ENCODE peak calls at places on chromosome 22, in ten cellular contexts. Q, M, V, A, O, W, Z, E, S and D are unnamed samples.

GRCh38 chr22:33520904-33521780 is 399.1 kb downstream of the LARGE1 start:
- DNase-seq in Q (no peak), Z (no peak), S (no peak), O (no peak), A (no peak), M (no peak), E (no peak), W (no peak), V (no peak), D (no peak)

GRCh38 chr22:44645531-44645930 is 56.5 kb upstream of the PRR5 start:
- DNase-seq in M (no peak), Z (no peak), W (no peak), V (no peak), S (no peak), O (no peak), E (no peak), A (no peak), Q (no peak), D (no peak)

GRCh38 chr22:42617155-42617983 is 2.7 kb upstream of the POLDIP3 start:
- DNase-seq in E (no peak), S (no peak), A (no peak), O (no peak), M (no peak), V (no peak), W (no peak), Q (no peak), Z (no peak), D (no peak)

GRCh38 chr22:39233736-39234120 is 11.1 kb downstream of the PDGFB start:
- DNase-seq in V (no peak), E (no peak), A (no peak), M (no peak), Q (peak), S (no peak), O (no peak), W (no peak), Z (no peak), D (no peak)

GRCh38 chr22:45577746-45578523 is 75.3 kb downstream of the FBLN1 start:
- DNase-seq in S (peak), Z (peak), M (peak), O (peak), V (peak), W (peak), A (peak), Q (peak), E (peak), D (peak)

GRCh38 chr22:39405346-39406085 is 5.9 kb downstream of the TAB1 start:
- DNase-seq in Z (peak), Q (no peak), S (peak), A (no peak), O (no peak), W (peak), V (no peak), E (no peak), M (no peak), D (no peak)

GRCh38 chr22:21022955-21023614 is 8.1 kb downstream of the P2RX6 start:
- DNase-seq in Z (no peak), M (no peak), A (no peak), V (no peak), W (no peak), S (no peak), Q (no peak), O (no peak), E (no peak), D (no peak)

GRCh38 chr22:28172948-28173360 is 253.9 kb upstream of the PITPNB start:
- DNase-seq in M (peak), W (no peak), O (peak), S (no peak), Z (no peak), E (no peak), V (peak), A (peak), Q (no peak), D (no peak)

GRCh38 chr22:35191412-35191811 is 65.9 kb upstream of the HMGXB4 start:
- DNase-seq in W (peak), M (no peak), Z (no peak), S (peak), Q (no peak), A (peak), E (no peak), O (peak), V (peak), D (no peak)

GRCh38 chr22:20530368-20531153 is 23.2 kb downstream of the MED15 start:
- DNase-seq in V (peak), O (peak), W (peak), E (no peak), Q (no peak), S (peak), A (peak), Z (no peak), M (peak), D (no peak)

GRCh38 chr22:41290262-41291221 is 4.6 kb upstream of the RANGAP1 start:
- DNase-seq in O (peak), Z (peak), V (peak), E (no peak), W (peak), Q (no peak), M (no peak), S (peak), A (peak), D (no peak)

GRCh38 chr22:50506611-50507420 is 686 bp downstream of the LMF2 start:
- DNase-seq in M (peak), W (no peak), S (no peak), Q (no peak), V (no peak), E (no peak), O (no peak), Z (no peak), A (no peak), D (no peak)

GRCh38 chr22:19723990-19724827 is 870 bp downstream of the GP1BB start:
- DNase-seq in O (no peak), S (no peak), E (no peak), M (peak), W (no peak), Z (peak), V (no peak), Q (no peak), A (peak), D (peak)

GRCh38 chr22:25091449-25091848 is 108.2 kb upstream of the CRYBB3 start:
- DNase-seq in V (no peak), M (no peak), S (no peak), Z (no peak), A (peak), E (no peak), O (no peak), W (no peak), Q (no peak), D (no peak)

GRCh38 chr22:26762503-26763170 is 105.2 kb downstream of the MIAT start:
- DNase-seq in O (no peak), Q (no peak), W (no peak), V (peak), A (peak), M (no peak), E (no peak), S (no peak), Z (no peak), D (no peak)

GRCh38 chr22:24160546-24160945 is 20.7 kb upstream of the SUSD2 start:
- DNase-seq in Q (no peak), A (no peak), S (no peak), M (no peak), W (no peak), Z (no peak), V (no peak), O (no peak), E (no peak), D (no peak)